ENCODE peak calls at places on chromosomes 13 and 19, in four cellular contexts. G is germinal center; W is HTR-8/SVneo; Q is CD8-positive, alpha-beta memory T cell. D is an unnamed sample.

GRCh38 chr13:23107665-23108064 is 73.1 kb upstream of the SGCG start:
- DNase-seq in G (no peak), W (no peak), Q (no peak), D (no peak)

GRCh38 chr13:72763411-72763810 is 18.3 kb downstream of the DIS3 start:
- DNase-seq in G (no peak), W (no peak), Q (no peak), D (no peak)

GRCh38 chr13:75195479-75196111 is 286.4 kb downstream of the TBC1D4 start:
- DNase-seq in G (no peak), W (no peak), Q (no peak), D (no peak)

GRCh38 chr19:6026390-6026897 is 48.5 kb upstream of the RANBP3 start:
- DNase-seq in G (no peak), W (no peak), Q (no peak), D (no peak)

GRCh38 chr19:32224371-32225244 is 120.8 kb upstream of the ZNF507 start:
- DNase-seq in G (peak; percentile 77), W (peak; percentile 63), Q (peak; percentile 31), D (peak; percentile 65)

GRCh38 chr19:47374876-47375693 is 26.0 kb downstream of the DHX34 start:
- DNase-seq in G (no peak), W (no peak), Q (no peak), D (no peak)

GRCh38 chr13:113029487-113030258 is 60.7 kb downstream of the MCF2L start:
- DNase-seq in G (peak; percentile 49), W (peak; percentile 42), Q (peak; percentile 34), D (peak; percentile 8)

GRCh38 chr13:46948338-46948737 is 51.5 kb upstream of the HTR2A start:
- DNase-seq in G (no peak), W (no peak), Q (no peak), D (no peak)

GRCh38 chr19:15259900-15260299 is 27.7 kb upstream of the EPHX3 start:
- DNase-seq in G (no peak), W (no peak), Q (no peak), D (peak; percentile 41)

GRCh38 chr19:47331931-47332547 is at the start of gene C5AR2:
- DNase-seq in G (no peak), W (no peak), Q (no peak), D (no peak)

GRCh38 chr19:5090780-5091575 is 122.1 kb downstream of the KDM4B start:
- DNase-seq in G (no peak), W (no peak), Q (no peak), D (no peak)

GRCh38 chr19:51354742-51355148 is 11.4 kb downstream of the ETFB start:
- DNase-seq in G (no peak), W (no peak), Q (peak; percentile 13), D (no peak)

GRCh38 chr19:752652-753517 is 2.0 kb downstream of the MISP start:
- DNase-seq in G (no peak), W (peak; percentile 93), Q (no peak), D (no peak)

GRCh38 chr13:63161219-63161618 is 1745.6 kb upstream of the PCDH20 start:
- DNase-seq in G (no peak), W (no peak), Q (no peak), D (no peak)

GRCh38 chr13:111947026-111947810 is 119.7 kb upstream of the SOX1 start:
- DNase-seq in G (no peak), W (no peak), Q (no peak), D (no peak)

GRCh38 chr13:74571811-74572210 is 437.6 kb upstream of the KLF12 start:
- DNase-seq in G (no peak), W (no peak), Q (no peak), D (no peak)

GRCh38 chr19:5700455-5701092 is 10.5 kb downstream of the RPL36 start:
- DNase-seq in G (no peak), W (no peak), Q (no peak), D (peak; percentile 6)